ENCODE peak calls at places on chromosome 9, in eight cellular contexts. D is adrenal gland; X is heart right ventricle; N is tibial nerve; S is AG04450; P is MM.1S; M is CD8-positive, alpha-beta T cell; F is heart left ventricle. Q is an unnamed sample.

GRCh38 chr9:100534401-100534800 is 43.5 kb upstream of the CAVIN4 start:
- DNase-seq in X (no peak), N (no peak), P (no peak), D (no peak), F (no peak), M (no peak), S (no peak), Q (no peak)

GRCh38 chr9:120324996-120325642 is 254.8 kb downstream of the CDK5RAP2 start:
- DNase-seq in N (no peak), S (no peak), D (no peak), P (no peak), M (no peak), F (no peak), X (no peak), Q (no peak)

GRCh38 chr9:109182940-109183798 is 16.1 kb upstream of the FRRS1L start:
- DNase-seq in M (no peak), P (peak; percentile 41), S (no peak), X (no peak), N (no peak), F (no peak), D (peak; percentile 55), Q (no peak)

GRCh38 chr9:20701058-20701457 is 17.0 kb downstream of the FOCAD start:
- DNase-seq in M (no peak), F (no peak), N (no peak), S (no peak), D (no peak), X (no peak), P (no peak), Q (no peak)

GRCh38 chr9:99055384-99055783 is 49.5 kb upstream of the TGFBR1 start:
- DNase-seq in N (no peak), X (no peak), M (no peak), S (no peak), D (peak; percentile 58), P (no peak), F (no peak), Q (no peak)

GRCh38 chr9:137670391-137671195 is 51.8 kb downstream of the EHMT1 start:
- DNase-seq in M (no peak), N (no peak), D (peak; percentile 85), X (peak; percentile 40), S (no peak), P (no peak), F (no peak), Q (peak; percentile 59)

GRCh38 chr9:72986522-72987116 is 33.8 kb upstream of the ALDH1A1 start:
- DNase-seq in F (no peak), S (no peak), N (no peak), M (no peak), P (no peak), X (no peak), D (no peak), Q (no peak)

GRCh38 chr9:76218868-76219462 is 175.3 kb downstream of the RFK start:
- DNase-seq in F (no peak), S (no peak), N (no peak), P (no peak), X (no peak), M (no peak), D (no peak), Q (no peak)

GRCh38 chr9:7536310-7536939 is 263.2 kb downstream of the DMAC1 start:
- DNase-seq in D (peak; percentile 68), M (no peak), F (no peak), X (peak; percentile 46), P (peak; percentile 65), N (peak; percentile 71), S (peak; percentile 15), Q (no peak)

GRCh38 chr9:107158321-107158720 is 124.8 kb upstream of the RAD23B start:
- DNase-seq in S (no peak), D (no peak), N (no peak), M (no peak), X (no peak), F (no peak), P (no peak), Q (no peak)

GRCh38 chr9:75855509-75855908 is 35.0 kb upstream of the PCSK5 start:
- DNase-seq in P (peak; percentile 43), N (peak; percentile 63), D (no peak), S (no peak), M (no peak), X (peak; percentile 17), F (no peak), Q (no peak)

GRCh38 chr9:18489861-18490260 is 15.9 kb downstream of the ADAMTSL1 start:
- DNase-seq in P (no peak), D (no peak), N (no peak), F (no peak), S (no peak), X (no peak), M (no peak), Q (no peak)

GRCh38 chr9:135952664-135953206 is 8.4 kb downstream of the UBAC1 start:
- DNase-seq in N (no peak), M (no peak), D (no peak), P (no peak), F (no peak), X (no peak), S (no peak), Q (no peak)

GRCh38 chr9:121353246-121353975 is 16.6 kb downstream of the STOM start:
- DNase-seq in M (peak; percentile 41), N (no peak), X (no peak), D (no peak), P (no peak), S (no peak), F (no peak), Q (no peak)

GRCh38 chr9:38067892-38068615 is 973 bp downstream of the SHB start:
- DNase-seq in N (no peak), S (no peak), X (no peak), P (no peak), M (peak; percentile 12), D (no peak), F (no peak), Q (no peak)

GRCh38 chr9:115985657-115986056 is 167.9 kb upstream of the PAPPA start:
- DNase-seq in P (no peak), N (no peak), D (no peak), F (no peak), M (no peak), S (no peak), X (no peak), Q (no peak)

GRCh38 chr9:77731930-77732329 is 83.8 kb upstream of the GNA14 start:
- DNase-seq in D (no peak), S (no peak), N (no peak), F (no peak), P (no peak), X (no peak), M (no peak), Q (no peak)

GRCh38 chr9:137017071-137017470 is 11.0 kb downstream of the ABCA2 start:
- DNase-seq in M (no peak), N (no peak), F (no peak), X (no peak), S (no peak), P (no peak), D (no peak), Q (no peak)

GRCh38 chr9:79357620-79358019 is 214.1 kb upstream of the TLE4 start:
- DNase-seq in X (peak; percentile 10), D (peak; percentile 38), N (peak; percentile 33), S (no peak), F (no peak), P (no peak), M (no peak), Q (no peak)
- H3K27me3 ChIP-seq in X (no peaks in the 10 kb centered on the region), D (no peaks in the 10 kb centered on the region), N (no peaks in the 10 kb centered on the region), S (no peaks in the 10 kb centered on the region), F (no peaks in the 10 kb centered on the region), P (no peaks in the 10 kb centered on the region), M (no peaks in the 10 kb centered on the region), Q (no peaks in the 10 kb centered on the region)

DNA sequence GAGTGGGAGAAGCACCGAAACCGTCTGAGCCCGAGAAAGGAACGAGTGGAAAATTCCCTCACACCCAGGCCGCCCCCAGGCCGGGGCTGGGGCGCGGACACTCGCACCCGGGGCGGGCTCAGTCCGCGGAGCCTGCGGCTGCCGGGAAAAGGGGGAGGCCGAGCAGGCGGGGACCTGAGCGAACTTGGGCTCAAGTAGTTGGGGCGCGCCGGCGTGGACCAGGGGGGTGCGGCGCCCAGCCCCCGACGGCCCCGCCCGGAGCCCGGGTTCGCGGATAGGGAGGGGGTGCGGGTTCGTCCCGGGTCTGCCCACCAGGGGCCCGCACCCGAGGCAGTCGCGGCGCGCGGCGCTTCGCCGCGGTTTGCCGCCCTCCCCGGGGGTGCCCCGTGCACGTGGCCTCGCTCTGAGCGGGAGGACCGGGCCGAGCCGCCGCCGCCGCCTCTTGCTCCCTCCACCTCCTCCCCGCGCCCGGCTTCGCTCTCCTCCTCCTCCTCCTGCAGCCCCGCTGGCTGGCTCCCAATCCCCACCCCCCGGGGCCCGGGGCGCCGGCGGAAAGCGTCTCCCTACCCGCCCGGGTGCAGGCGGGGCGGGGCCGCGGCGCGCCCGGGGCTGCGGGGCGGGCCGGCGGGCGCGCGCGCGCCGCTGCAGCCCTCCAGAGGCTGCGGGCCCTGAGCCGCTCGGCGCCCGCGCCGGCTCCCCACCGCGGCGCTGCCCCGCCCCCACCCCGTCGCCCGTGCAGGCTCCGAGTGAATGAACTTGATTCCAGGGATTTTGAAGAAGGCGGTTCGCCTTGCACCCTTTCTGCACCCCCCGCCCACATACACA is 1.2 kb upstream of the NFIB start:
- DNase-seq in F (peak; percentile 98), D (peak; percentile 94), M (no peak), S (no peak), N (peak; percentile 85), P (peak; percentile 29), X (peak; percentile 94), Q (peak; percentile 96)
- TF ChIP-seq CTCF in F (no peak), D (peak; percentile 7), M (no peak), S (no peak), N (peak; percentile 3), P (no peak), X (no peak), Q (no peak)

GRCh38 chr9:118577121-118577520 is 792.1 kb downstream of the BRINP1 start:
- DNase-seq in F (no peak), M (no peak), S (no peak), N (no peak), D (no peak), X (no peak), P (no peak), Q (no peak)
- H3K9me3 ChIP-seq in F (peaks cover 11% of the 10 kb centered on the region), M (no peaks in the 10 kb centered on the region), S (no peaks in the 10 kb centered on the region), N (no peaks in the 10 kb centered on the region), D (peaks cover 4% of the 10 kb centered on the region), X (no peaks in the 10 kb centered on the region), P (no peaks in the 10 kb centered on the region), Q (no peaks in the 10 kb centered on the region)

DNA sequence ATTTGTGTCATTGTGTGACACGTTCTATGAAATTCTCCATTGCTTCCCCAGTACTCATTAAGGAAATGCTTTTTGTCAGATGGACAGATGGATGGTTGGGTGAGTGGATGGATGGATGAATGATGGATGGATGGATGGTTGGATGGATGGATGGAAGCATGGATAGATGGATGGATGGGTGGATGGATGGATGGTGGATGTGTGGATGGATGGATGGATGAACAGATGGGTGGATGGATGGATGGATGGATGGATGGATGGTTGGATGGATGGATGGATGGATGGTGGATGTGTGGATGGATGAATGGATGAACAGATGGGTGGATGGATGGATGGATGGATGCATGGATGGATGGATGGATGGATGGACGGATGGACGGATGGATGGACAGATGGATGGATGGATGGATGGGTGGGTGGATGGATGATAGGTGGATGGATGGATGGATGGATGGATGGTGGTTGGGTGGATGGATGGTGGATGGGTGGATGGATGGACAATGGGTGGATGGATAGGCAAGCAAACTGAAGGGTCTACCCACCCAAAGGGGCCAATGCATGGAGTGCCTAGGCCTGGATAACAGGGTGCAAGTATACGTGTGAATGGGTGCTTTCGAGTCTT is 24.0 kb upstream of the GTF3C5 start:
- DNase-seq in S (no peak), N (no peak), X (no peak), P (no peak), M (no peak), D (no peak), F (no peak), Q (no peak)
- H3K27me3 ChIP-seq in S (peaks cover 36% of the 10 kb centered on the region), N (peaks cover 21% of the 10 kb centered on the region), X (peaks cover 22% of the 10 kb centered on the region), P (peaks cover 96% of the 10 kb centered on the region), M (peaks cover 9% of the 10 kb centered on the region), D (peaks cover 20% of the 10 kb centered on the region), F (no peaks in the 10 kb centered on the region), Q (peaks cover 7% of the 10 kb centered on the region)